ENCODE peak calls at places on chromosomes 16 and 17, in eight cellular contexts. One of them, this sample, is unnamed.

GRCh38 chr17:5509482-5509881 is 23.1 kb downstream of the MIS12 start:
- DNase-seq in stimulated activated CD8-positive, alpha-beta memory T cell treated with anti-CD3 and anti-CD28 coated beads, Interleukin-4, amount 100 ng/mL, for 24 hours: no peak
- DNase-seq in IMR-90: peak
- DNase-seq in iPS DF 6.9: no peak
- DNase-seq in ELF-1: no peak
- DNase-seq in psoas muscle: no peak
- DNase-seq in left kidney: no peak
- DNase-seq in hepatic stellate cell: no peak
- DNase-seq in this sample: no peak

GRCh38 chr17:2191785-2192184 is 111.8 kb downstream of the SMG6 start:
- DNase-seq in hepatic stellate cell: no peak
- DNase-seq in left kidney: peak
- DNase-seq in stimulated activated CD8-positive, alpha-beta memory T cell treated with anti-CD3 and anti-CD28 coated beads, Interleukin-4, amount 100 ng/mL, for 24 hours: no peak
- DNase-seq in ELF-1: no peak
- DNase-seq in IMR-90: no peak
- DNase-seq in iPS DF 6.9: no peak
- DNase-seq in psoas muscle: no peak
- DNase-seq in this sample: no peak

GRCh38 chr17:29586676-29587469 is 2.6 kb downstream of the GIT1 start:
- DNase-seq in iPS DF 6.9: no peak
- DNase-seq in IMR-90: no peak
- DNase-seq in stimulated activated CD8-positive, alpha-beta memory T cell treated with anti-CD3 and anti-CD28 coated beads, Interleukin-4, amount 100 ng/mL, for 24 hours: no peak
- DNase-seq in hepatic stellate cell: no peak
- DNase-seq in left kidney: no peak
- DNase-seq in ELF-1: no peak
- DNase-seq in psoas muscle: no peak
- DNase-seq in this sample: no peak

GRCh38 chr17:72594248-72594647 is 473.4 kb downstream of the SOX9 start:
- DNase-seq in iPS DF 6.9: no peak
- DNase-seq in ELF-1: no peak
- DNase-seq in stimulated activated CD8-positive, alpha-beta memory T cell treated with anti-CD3 and anti-CD28 coated beads, Interleukin-4, amount 100 ng/mL, for 24 hours: no peak
- DNase-seq in IMR-90: no peak
- DNase-seq in left kidney: no peak
- DNase-seq in hepatic stellate cell: no peak
- DNase-seq in psoas muscle: no peak
- DNase-seq in this sample: no peak

GRCh38 chr17:47957591-47958490 is at the start of gene PRR15L:
- DNase-seq in IMR-90: no peak
- DNase-seq in hepatic stellate cell: no peak
- DNase-seq in psoas muscle: no peak
- DNase-seq in left kidney: peak
- DNase-seq in stimulated activated CD8-positive, alpha-beta memory T cell treated with anti-CD3 and anti-CD28 coated beads, Interleukin-4, amount 100 ng/mL, for 24 hours: no peak
- DNase-seq in iPS DF 6.9: no peak
- DNase-seq in ELF-1: peak
- DNase-seq in this sample: peak

GRCh38 chr16:19443659-19444058 is 26.0 kb downstream of the TMC5 start:
- DNase-seq in psoas muscle: no peak
- DNase-seq in left kidney: no peak
- DNase-seq in iPS DF 6.9: no peak
- DNase-seq in IMR-90: no peak
- DNase-seq in stimulated activated CD8-positive, alpha-beta memory T cell treated with anti-CD3 and anti-CD28 coated beads, Interleukin-4, amount 100 ng/mL, for 24 hours: no peak
- DNase-seq in ELF-1: no peak
- DNase-seq in hepatic stellate cell: no peak
- DNase-seq in this sample: no peak

GRCh38 chr17:45438931-45439610 is 6.4 kb upstream of the ARHGAP27 start:
- DNase-seq in iPS DF 6.9: no peak
- DNase-seq in stimulated activated CD8-positive, alpha-beta memory T cell treated with anti-CD3 and anti-CD28 coated beads, Interleukin-4, amount 100 ng/mL, for 24 hours: no peak
- DNase-seq in left kidney: no peak
- DNase-seq in hepatic stellate cell: no peak
- DNase-seq in IMR-90: no peak
- DNase-seq in ELF-1: no peak
- DNase-seq in psoas muscle: peak
- DNase-seq in this sample: no peak

GRCh38 chr17:34990921-34991365 is 10.6 kb downstream of the LIG3 start:
- DNase-seq in hepatic stellate cell: no peak
- DNase-seq in stimulated activated CD8-positive, alpha-beta memory T cell treated with anti-CD3 and anti-CD28 coated beads, Interleukin-4, amount 100 ng/mL, for 24 hours: no peak
- DNase-seq in iPS DF 6.9: no peak
- DNase-seq in ELF-1: no peak
- DNase-seq in IMR-90: peak
- DNase-seq in left kidney: no peak
- DNase-seq in psoas muscle: no peak
- DNase-seq in this sample: no peak

GRCh38 chr17:74851612-74852236 is 8.0 kb downstream of the GRIN2C start:
- DNase-seq in iPS DF 6.9: no peak
- DNase-seq in stimulated activated CD8-positive, alpha-beta memory T cell treated with anti-CD3 and anti-CD28 coated beads, Interleukin-4, amount 100 ng/mL, for 24 hours: no peak
- DNase-seq in left kidney: no peak
- DNase-seq in IMR-90: no peak
- DNase-seq in hepatic stellate cell: no peak
- DNase-seq in ELF-1: no peak
- DNase-seq in psoas muscle: no peak
- DNase-seq in this sample: peak

GRCh38 chr17:51948128-51948527 is 210.4 kb downstream of the CA10 start:
- DNase-seq in psoas muscle: peak
- DNase-seq in iPS DF 6.9: no peak
- DNase-seq in stimulated activated CD8-positive, alpha-beta memory T cell treated with anti-CD3 and anti-CD28 coated beads, Interleukin-4, amount 100 ng/mL, for 24 hours: no peak
- DNase-seq in IMR-90: no peak
- DNase-seq in ELF-1: no peak
- DNase-seq in hepatic stellate cell: no peak
- DNase-seq in left kidney: no peak
- DNase-seq in this sample: peak

GRCh38 chr17:61716225-61716829 is 125.3 kb upstream of the NACA2 start:
- DNase-seq in left kidney: no peak
- DNase-seq in stimulated activated CD8-positive, alpha-beta memory T cell treated with anti-CD3 and anti-CD28 coated beads, Interleukin-4, amount 100 ng/mL, for 24 hours: no peak
- DNase-seq in IMR-90: no peak
- DNase-seq in psoas muscle: no peak
- DNase-seq in ELF-1: no peak
- DNase-seq in hepatic stellate cell: no peak
- DNase-seq in iPS DF 6.9: no peak
- DNase-seq in this sample: no peak

GRCh38 chr16:31198207-31198882 is 4.2 kb downstream of the PYCARD start:
- DNase-seq in hepatic stellate cell: no peak
- DNase-seq in psoas muscle: no peak
- DNase-seq in ELF-1: no peak
- DNase-seq in stimulated activated CD8-positive, alpha-beta memory T cell treated with anti-CD3 and anti-CD28 coated beads, Interleukin-4, amount 100 ng/mL, for 24 hours: no peak
- DNase-seq in left kidney: no peak
- DNase-seq in iPS DF 6.9: no peak
- DNase-seq in IMR-90: no peak
- DNase-seq in this sample: no peak

GRCh38 chr17:70622382-70623260 is 453.3 kb downstream of the KCNJ2 start:
- DNase-seq in stimulated activated CD8-positive, alpha-beta memory T cell treated with anti-CD3 and anti-CD28 coated beads, Interleukin-4, amount 100 ng/mL, for 24 hours: no peak
- DNase-seq in psoas muscle: peak
- DNase-seq in ELF-1: peak
- DNase-seq in IMR-90: peak
- DNase-seq in iPS DF 6.9: peak
- DNase-seq in left kidney: peak
- DNase-seq in hepatic stellate cell: no peak
- DNase-seq in this sample: peak

This sample was measured in DMS53.